ENCODE peak calls at places on chromosomes 3 and 15, in nine cellular contexts. Q is T-helper 2 cell; O is tibial artery; Z is EL; S is stimulated activated CD8-positive, alpha-beta memory T cell treated with anti-CD3 and anti-CD28 coated beads, Interleukin-7, amount 100 ng/mL, for 24 hours; K is GM10248; B is HTR-8/SVneo; A is AG08395; G is amniotic stem cell. Y is an unnamed sample.

GRCh38 chr15:48963524-48964113 is at the start of gene SHC4:
- DNase-seq in Q (no peak), O (peak; percentile 65), Z (peak; percentile 86), S (no peak), K (peak; percentile 60), B (peak; percentile 71), A (peak; percentile 77), G (peak; percentile 73), Y (peak; percentile 64)

GRCh38 chr15:63388511-63388910 is 6.9 kb upstream of the CA12 start:
- DNase-seq in Q (no peak), O (no peak), Z (no peak), S (no peak), K (no peak), B (no peak), A (no peak), G (no peak), Y (no peak)

GRCh38 chr15:88700716-88701115 is 61.9 kb downstream of the ISG20 start:
- DNase-seq in Q (no peak), O (no peak), Z (no peak), S (no peak), K (no peak), B (no peak), A (no peak), G (no peak), Y (no peak)

GRCh38 chr3:150372320-150373118 is 35.6 kb upstream of the TSC22D2 start:
- DNase-seq in Q (no peak), O (no peak), Z (peak; percentile 63), S (no peak), K (peak; percentile 21), B (no peak), A (no peak), G (no peak), Y (no peak)

GRCh38 chr15:70062321-70062956 is 35.3 kb downstream of the TLE3 start:
- DNase-seq in Q (no peak), O (peak; percentile 53), Z (peak; percentile 93), S (no peak), K (no peak), B (no peak), A (peak; percentile 96), G (no peak), Y (peak; percentile 80)

GRCh38 chr3:55558316-55558715 is 71.2 kb upstream of the WNT5A start:
- DNase-seq in Q (no peak), O (no peak), Z (peak; percentile 53), S (no peak), K (no peak), B (no peak), A (peak; percentile 73), G (no peak), Y (no peak)

GRCh38 chr15:38163651-38164050 is 89.0 kb upstream of the SPRED1 start:
- DNase-seq in Q (no peak), O (no peak), Z (no peak), S (no peak), K (no peak), B (no peak), A (no peak), G (no peak), Y (no peak)

GRCh38 chr3:187740446-187741399 is 4.5 kb downstream of the BCL6 start:
- DNase-seq in Q (peak; percentile 56), O (peak; percentile 74), Z (peak; percentile 74), S (no peak), K (peak; percentile 62), B (no peak), A (peak; percentile 44), G (no peak), Y (peak; percentile 79)

GRCh38 chr3:64244011-64244942 is 19.0 kb upstream of the PRICKLE2 start:
- DNase-seq in Q (no peak), O (no peak), Z (peak; percentile 35), S (no peak), K (no peak), B (no peak), A (peak; percentile 23), G (no peak), Y (no peak)

GRCh38 chr3:102038477-102039142 is 189.3 kb downstream of the NFKBIZ start:
- DNase-seq in Q (no peak), O (no peak), Z (no peak), S (no peak), K (peak; percentile 48), B (no peak), A (no peak), G (no peak), Y (no peak)

GRCh38 chr3:51637941-51638471 is 33.0 kb upstream of the TEX264 start:
- DNase-seq in Q (no peak), O (no peak), Z (peak; percentile 56), S (no peak), K (peak; percentile 67), B (peak; percentile 73), A (peak; percentile 78), G (peak; percentile 11), Y (no peak)

GRCh38 chr3:195102609-195103467 is 168.1 kb downstream of the XXYLT1 start:
- DNase-seq in Q (no peak), O (no peak), Z (peak; percentile 95), S (no peak), K (no peak), B (peak; percentile 78), A (peak; percentile 82), G (peak; percentile 85), Y (no peak)

GRCh38 chr15:35206060-35206675 is 121.1 kb upstream of the NANOGP8 start:
- DNase-seq in Q (no peak), O (no peak), Z (peak; percentile 8), S (no peak), K (peak; percentile 14), B (no peak), A (no peak), G (no peak), Y (no peak)

GRCh38 chr3:39387411-39387975 is 4.3 kb downstream of the SLC25A38 start:
- DNase-seq in Q (no peak), O (no peak), Z (no peak), S (no peak), K (no peak), B (no peak), A (no peak), G (no peak), Y (no peak)

GRCh38 chr3:134018850-134019249 is 10.9 kb downstream of the SLCO2A1 start:
- DNase-seq in Q (no peak), O (no peak), Z (no peak), S (no peak), K (no peak), B (no peak), A (no peak), G (no peak), Y (no peak)

GRCh38 chr15:89448825-89449224 is 47.6 kb downstream of the RHCG start:
- DNase-seq in Q (no peak), O (no peak), Z (no peak), S (no peak), K (no peak), B (no peak), A (no peak), G (no peak), Y (no peak)

GRCh38 chr3:184788751-184789150 is 23.2 kb upstream of the VPS8 start:
- DNase-seq in Q (no peak), O (no peak), Z (peak; percentile 69), S (no peak), K (no peak), B (peak; percentile 73), A (peak; percentile 48), G (no peak), Y (no peak)

GRCh38 chr15:47384316-47384715 is 333.0 kb upstream of the SEMA6D start:
- DNase-seq in Q (no peak), O (peak; percentile 28), Z (peak; percentile 73), S (no peak), K (no peak), B (peak; percentile 44), A (peak; percentile 91), G (peak; percentile 65), Y (peak; percentile 22)

GRCh38 chr3:128805771-128806170 is 73.6 kb upstream of the ACAD9 start:
- DNase-seq in Q (no peak), O (no peak), Z (peak; percentile 55), S (no peak), K (no peak), B (no peak), A (no peak), G (no peak), Y (no peak)

GRCh38 chr15:48856947-48857346 is 21.0 kb upstream of the EID1 start:
- DNase-seq in Q (no peak), O (no peak), Z (peak; percentile 39), S (no peak), K (no peak), B (no peak), A (peak; percentile 15), G (no peak), Y (no peak)

GRCh38 chr15:64247906-64248541 is 85.2 kb upstream of the PPIB start:
- DNase-seq in Q (peak; percentile 15), O (no peak), Z (peak; percentile 82), S (no peak), K (peak; percentile 62), B (peak; percentile 75), A (peak; percentile 87), G (peak; percentile 68), Y (no peak)

GRCh38 chr3:1092771-1093170 is at the start of gene CNTN6:
- DNase-seq in Q (no peak), O (no peak), Z (no peak), S (no peak), K (no peak), B (no peak), A (no peak), G (no peak), Y (no peak)

GRCh38 chr3:161510510-161511260 is 14.1 kb downstream of the OTOL1 start:
- DNase-seq in Q (no peak), O (no peak), Z (no peak), S (no peak), K (no peak), B (no peak), A (no peak), G (no peak), Y (no peak)

GRCh38 chr15:85073556-85074194 is 92.0 kb downstream of the PDE8A start:
- DNase-seq in Q (no peak), O (no peak), Z (peak; percentile 25), S (no peak), K (peak; percentile 57), B (no peak), A (no peak), G (no peak), Y (no peak)

GRCh38 chr3:133426721-133427120 is 26.9 kb downstream of the BFSP2 start:
- DNase-seq in Q (no peak), O (no peak), Z (peak; percentile 52), S (no peak), K (no peak), B (no peak), A (peak; percentile 74), G (peak; percentile 32), Y (no peak)

GRCh38 chr15:73108676-73109075 is 56.4 kb downstream of the NEO1 start:
- DNase-seq in Q (no peak), O (no peak), Z (no peak), S (no peak), K (no peak), B (no peak), A (no peak), G (no peak), Y (no peak)

GRCh38 chr3:128001576-128001975 is 50.7 kb upstream of the SEC61A1 start:
- DNase-seq in Q (no peak), O (no peak), Z (no peak), S (no peak), K (no peak), B (no peak), A (no peak), G (no peak), Y (no peak)

GRCh38 chr3:130950641-130951040 is 56.8 kb downstream of the ATP2C1 start:
- DNase-seq in Q (no peak), O (no peak), Z (peak; percentile 51), S (no peak), K (no peak), B (no peak), A (peak; percentile 22), G (no peak), Y (no peak)

GRCh38 chr3:60573494-60573893 is 677.8 kb downstream of the FHIT start:
- DNase-seq in Q (no peak), O (no peak), Z (no peak), S (no peak), K (no peak), B (no peak), A (peak; percentile 48), G (no peak), Y (no peak)

GRCh38 chr3:124101643-124102042 is 109.7 kb upstream of the ROPN1 start:
- DNase-seq in Q (no peak), O (no peak), Z (no peak), S (no peak), K (no peak), B (no peak), A (no peak), G (no peak), Y (no peak)

GRCh38 chr3:144652573-144652972 is 681.0 kb downstream of the DIPK2A start:
- DNase-seq in Q (no peak), O (no peak), Z (no peak), S (no peak), K (no peak), B (no peak), A (peak; percentile 54), G (no peak), Y (no peak)